ENCODE peak calls at places on chromosomes 7 and 10, in four cellular contexts. I, G, H and Y are unnamed samples.

GRCh38 chr7:40008218-40008815 is 58.3 kb downstream of the CDK13 start:
- DNase-seq in I (peak), G (peak), H (no peak), Y (peak)

GRCh38 chr7:103343332-103343731 is 1.2 kb downstream of the DNAJC2 start:
- DNase-seq in I (no peak), G (no peak), H (no peak), Y (no peak)

GRCh38 chr7:15687645-15688025 is 1.2 kb upstream of the MEOX2 start:
- DNase-seq in I (no peak), G (no peak), H (peak), Y (no peak)

GRCh38 chr10:120505866-120506265 is 48.8 kb downstream of the PLPP4 start:
- DNase-seq in I (no peak), G (peak), H (no peak), Y (peak)

GRCh38 chr10:126670886-126671285 is 393 bp upstream of the C10orf90 start:
- DNase-seq in I (no peak), G (no peak), H (no peak), Y (no peak)

GRCh38 chr10:35940067-35940989 is 298.2 kb upstream of the FZD8 start:
- DNase-seq in I (no peak), G (peak), H (no peak), Y (peak)

GRCh38 chr10:122375761-122376160 is 1.3 kb downstream of the PLEKHA1 start:
- DNase-seq in I (no peak), G (no peak), H (no peak), Y (no peak)

GRCh38 chr10:89115876-89116627 is 91.1 kb downstream of the CH25H start:
- DNase-seq in I (peak), G (peak), H (no peak), Y (peak)

GRCh38 chr7:152435384-152436278 is at the start of gene KMT2C:
- DNase-seq in I (peak), G (peak), H (peak), Y (peak)

GRCh38 chr10:120336910-120337540 is 120.0 kb upstream of the PLPP4 start:
- DNase-seq in I (peak), G (peak), H (no peak), Y (peak)

GRCh38 chr7:96663457-96663856 is 46.2 kb downstream of the SEM1 start:
- DNase-seq in I (no peak), G (no peak), H (no peak), Y (no peak)

GRCh38 chr10:28838908-28839307 is 161.6 kb downstream of the BAMBI start:
- DNase-seq in I (peak), G (no peak), H (no peak), Y (peak)

GRCh38 chr10:93074597-93075368 is 1.1 kb downstream of the CYP26A1 start:
- DNase-seq in I (no peak), G (no peak), H (no peak), Y (no peak)

GRCh38 chr7:2048006-2048405 is 184.7 kb downstream of the MAD1L1 start:
- DNase-seq in I (no peak), G (no peak), H (no peak), Y (no peak)

GRCh38 chr7:67937717-67938191 is 941.1 kb downstream of the TYW1 start:
- DNase-seq in I (peak), G (peak), H (no peak), Y (peak)

GRCh38 chr7:113799896-113800295 is 118.9 kb downstream of the PPP1R3A start:
- DNase-seq in I (no peak), G (no peak), H (no peak), Y (no peak)

GRCh38 chr10:93711891-93712290 is 9.5 kb upstream of the FRA10AC1 start:
- DNase-seq in I (no peak), G (peak), H (no peak), Y (peak)

GRCh38 chr7:105776068-105776790 is 100.2 kb downstream of the ATXN7L1 start:
- DNase-seq in I (peak), G (peak), H (peak), Y (peak)

GRCh38 chr10:46225597-46225996 is 61.2 kb upstream of the ANTXRL start:
- DNase-seq in I (no peak), G (no peak), H (peak), Y (no peak)

GRCh38 chr10:14806318-14806717 is 31.5 kb downstream of the CDNF start:
- DNase-seq in I (no peak), G (no peak), H (no peak), Y (no peak)

GRCh38 chr7:57305192-57305748 is 144.7 kb upstream of the ZNF716 start:
- DNase-seq in I (no peak), G (no peak), H (no peak), Y (no peak)

GRCh38 chr7:30682131-30683083 is at the start of gene CRHR2:
- DNase-seq in I (no peak), G (no peak), H (no peak), Y (no peak)

GRCh38 chr7:158300427-158300826 is 287.2 kb downstream of the PTPRN2 start:
- DNase-seq in I (no peak), G (no peak), H (peak), Y (no peak)

GRCh38 chr10:103832806-103833205 is 22.6 kb downstream of the SH3PXD2A start:
- DNase-seq in I (no peak), G (no peak), H (no peak), Y (no peak)

GRCh38 chr10:103833731-103834365 is 21.5 kb downstream of the SH3PXD2A start:
- DNase-seq in I (peak), G (peak), H (peak), Y (peak)

GRCh38 chr10:103835121-103836045 is 20.0 kb downstream of the SH3PXD2A start:
- DNase-seq in I (peak), G (peak), H (peak), Y (peak)

GRCh38 chr10:103836273-103836672 is 19.1 kb downstream of the SH3PXD2A start:
- DNase-seq in I (no peak), G (no peak), H (peak), Y (no peak)

GRCh38 chr10:103834436-103835095 is 20.8 kb downstream of the SH3PXD2A start:
- DNase-seq in I (no peak), G (no peak), H (no peak), Y (no peak)
- H3K4me3 ChIP-seq in I (no peak), G (no peak), H (no peak), Y (no peak)

GRCh38 chr10:114683593-114683992 is 25.5 kb upstream of the ABLIM1 start:
- DNase-seq in I (no peak), G (no peak), H (no peak), Y (no peak)

GRCh38 chr10:114683162-114683561 is 25.1 kb upstream of the ABLIM1 start:
- DNase-seq in I (no peak), G (no peak), H (no peak), Y (no peak)

GRCh38 chr10:114681542-114681941 is 23.5 kb upstream of the ABLIM1 start:
- DNase-seq in I (no peak), G (no peak), H (no peak), Y (no peak)

GRCh38 chr10:114682532-114682931 is 24.5 kb upstream of the ABLIM1 start:
- DNase-seq in I (no peak), G (peak), H (no peak), Y (no peak)

GRCh38 chr10:114682121-114682520 is 24.0 kb upstream of the ABLIM1 start:
- DNase-seq in I (no peak), G (no peak), H (no peak), Y (no peak)
- TF ChIP-seq CTCF in I (no peak), G (no peak), H (no peak), Y (no peak)

GRCh38 chr7:141462958-141463357 is 88.3 kb upstream of the AGK start:
- DNase-seq in I (no peak), G (no peak), H (no peak), Y (no peak)
- H3K4me3 ChIP-seq in I (no peak), G (no peak), H (no peak), Y (no peak)

GRCh38 chr7:137965942-137966624 is 35.8 kb downstream of the CREB3L2 start:
- DNase-seq in I (no peak), G (no peak), H (no peak), Y (no peak)
- TF ChIP-seq CTCF in I (no peak), G (peak), H (no peak), Y (peak)

GRCh38 chr7:128940494-128941322 is 3.0 kb downstream of the IRF5 start:
- DNase-seq in I (no peak), G (no peak), H (no peak), Y (no peak)
- H3K4me3 ChIP-seq in I (no peak), G (no peak), H (no peak), Y (no peak)